ENCODE peak calls at places on chromosomes 5 and 9, in ten cellular contexts. B is heart left ventricle; T is upper lobe of right lung; O is K562; S is kidney; Q is aorta; F is left ventricle myocardium inferior; W is naive thymus-derived CD4-positive, alpha-beta T cell; X is effector memory CD4-positive, alpha-beta T cell; J is colonic mucosa. H is an unnamed sample. For H3K4me1 and H3K36me3, the result is how much of the 10 kb centered on the place peaks cover.

GRCh38 chr9:16461851-16462250 is 408.6 kb downstream of the BNC2 start:
- DNase-seq in B (no peak), X (no peak), T (no peak), O (no peak), J (no peak), S (no peak), Q (no peak), W (no peak), F (no peak), H (no peak)

GRCh38 chr5:6492934-6493333 is 44.3 kb downstream of the UBE2QL1 start:
- DNase-seq in B (no peak), T (no peak), O (no peak), W (no peak), J (no peak), F (no peak), Q (no peak), S (no peak), X (no peak), H (no peak)

GRCh38 chr9:89502038-89502601 is 4.2 kb upstream of the SEMA4D start:
- DNase-seq in S (no peak), T (no peak), W (peak), O (no peak), J (no peak), F (no peak), Q (no peak), B (no peak), X (peak), H (no peak)

GRCh38 chr5:172284275-172284971 is 859 bp upstream of the UBTD2 start:
- DNase-seq in F (no peak), J (no peak), B (no peak), S (peak), T (no peak), O (peak), Q (no peak), X (no peak), W (no peak), H (peak)

GRCh38 chr5:14721990-14722656 is 57.6 kb downstream of the OTULIN start:
- DNase-seq in O (no peak), X (no peak), J (no peak), B (no peak), Q (no peak), T (no peak), W (no peak), F (no peak), S (no peak), H (no peak)

GRCh38 chr5:1511651-1512540 is 11.9 kb downstream of the LPCAT1 start:
- DNase-seq in Q (peak), J (peak), F (peak), X (no peak), O (no peak), B (peak), W (no peak), T (peak), S (peak), H (peak)

GRCh38 chr5:83145882-83146331 is 68.6 kb downstream of the XRCC4 start:
- DNase-seq in W (no peak), B (no peak), S (no peak), F (no peak), Q (no peak), J (no peak), X (no peak), T (no peak), O (no peak), H (no peak)

GRCh38 chr5:143023447-143024096 is 253.4 kb downstream of the ARHGAP26 start:
- DNase-seq in B (peak), Q (peak), S (no peak), W (no peak), F (peak), J (no peak), X (no peak), O (no peak), T (no peak), H (no peak)

DNA sequence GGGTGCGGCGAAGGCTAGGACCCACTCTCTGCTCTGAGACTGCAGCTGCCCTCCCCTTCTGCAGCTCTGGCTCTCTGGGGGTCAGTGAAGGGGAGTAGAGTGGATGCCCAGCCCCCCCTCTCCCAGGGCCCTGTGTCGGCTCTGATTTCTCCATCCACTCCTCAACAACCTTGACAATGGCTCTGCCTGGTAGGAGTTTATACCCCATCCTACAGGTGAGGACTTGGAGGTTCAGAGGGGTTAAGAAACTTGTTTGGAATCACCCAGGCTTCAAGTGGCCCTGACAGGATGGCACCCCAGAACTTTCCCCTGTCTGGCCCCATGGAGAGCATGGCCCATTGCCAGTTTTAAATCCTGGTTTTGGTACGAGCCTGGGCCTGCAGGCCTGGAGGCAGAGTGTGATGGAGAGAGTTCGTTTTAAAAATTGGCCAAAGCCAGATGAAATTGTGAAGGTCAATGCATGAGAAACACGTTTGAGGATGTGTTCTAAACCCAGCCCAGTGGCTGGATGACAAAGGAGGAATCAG is 22.3 kb downstream of the NCS1 start:
- DNase-seq in Q (no peak), X (no peak), O (no peak), S (no peak), T (no peak), J (no peak), W (no peak), B (no peak), F (no peak), H (no peak)
- H3K4me1 ChIP-seq in Q (under half), X (under half), O (under half), S (half or more), T (under half), J (under half), W (under half), B (under half), F (under half), H (under half)

GRCh38 chr5:462051-462481 is 19.1 kb downstream of the EXOC3 start:
- DNase-seq in S (peak), T (peak), O (no peak), W (no peak), Q (peak), J (no peak), F (peak), B (peak), X (no peak), H (peak)
- H3K36me3 ChIP-seq in S (under half), T (half or more), O (half or more), W (half or more), Q (under half), J (under half), F (half or more), B (half or more), X (half or more), H (half or more)

GRCh38 chr9:93132287-93132927 is 1.6 kb downstream of the NINJ1 start:
- DNase-seq in T (no peak), X (no peak), O (no peak), W (no peak), Q (peak), J (peak), F (peak), B (peak), S (peak), H (peak)
- H3K4me3 ChIP-seq in T (peak), X (peak), O (no peak), W (peak), Q (peak), J (peak), F (peak), B (peak), S (peak), H (peak)

GRCh38 chr5:58505502-58505901 is 14.3 kb downstream of the GAPT start:
- DNase-seq in W (no peak), S (no peak), X (no peak), O (no peak), F (no peak), J (no peak), Q (no peak), T (no peak), B (no peak), H (no peak)
- H3K4me1 ChIP-seq in W (under half), S (under half), X (under half), O (under half), F (under half), J (under half), Q (under half), T (under half), B (under half), H (under half)

GRCh38 chr9:114367406-114367805 is 20.4 kb downstream of the AKNA start:
- DNase-seq in X (no peak), F (no peak), T (peak), B (no peak), Q (no peak), O (no peak), S (peak), J (no peak), W (no peak), H (peak)
- H3K36me3 ChIP-seq in X (half or more), F (under half), T (half or more), B (under half), Q (under half), O (under half), S (under half), J (under half), W (half or more), H (half or more)

GRCh38 chr5:173330856-173331206 is 2.6 kb upstream of the STC2 start:
- DNase-seq in Q (no peak), S (no peak), O (no peak), W (no peak), J (no peak), X (no peak), F (no peak), T (no peak), B (no peak), H (no peak)

GRCh38 chr5:173327948-173328895 is at the start of gene STC2:
- DNase-seq in B (peak), J (peak), Q (no peak), F (peak), T (no peak), W (no peak), S (peak), X (no peak), O (peak), H (peak)

GRCh38 chr5:173330151-173330855 is 2.1 kb upstream of the STC2 start:
- DNase-seq in S (no peak), O (no peak), W (no peak), X (no peak), J (no peak), Q (no peak), T (no peak), F (no peak), B (no peak), H (no peak)

GRCh38 chr5:173328896-173329369 is 719 bp upstream of the STC2 start:
- DNase-seq in F (no peak), W (no peak), S (no peak), J (no peak), T (no peak), Q (no peak), X (no peak), O (no peak), B (no peak), H (no peak)

GRCh38 chr5:173329370-173330150 is 1.3 kb upstream of the STC2 start:
- DNase-seq in Q (no peak), S (no peak), J (no peak), X (no peak), T (no peak), F (no peak), O (no peak), B (peak), W (no peak), H (no peak)
- H3K4me3 ChIP-seq in Q (no peak), S (peak), J (peak), X (no peak), T (peak), F (peak), O (no peak), B (peak), W (no peak), H (peak)

GRCh38 chr9:97993000-97993399 is 9.9 kb downstream of the ANP32B start:
- DNase-seq in W (no peak), T (no peak), Q (no peak), S (no peak), F (no peak), B (no peak), J (no peak), O (no peak), X (no peak), H (no peak)
- H3K4me1 ChIP-seq in W (under half), T (under half), Q (under half), S (under half), F (half or more), B (under half), J (under half), O (under half), X (under half), H (half or more)

DNA sequence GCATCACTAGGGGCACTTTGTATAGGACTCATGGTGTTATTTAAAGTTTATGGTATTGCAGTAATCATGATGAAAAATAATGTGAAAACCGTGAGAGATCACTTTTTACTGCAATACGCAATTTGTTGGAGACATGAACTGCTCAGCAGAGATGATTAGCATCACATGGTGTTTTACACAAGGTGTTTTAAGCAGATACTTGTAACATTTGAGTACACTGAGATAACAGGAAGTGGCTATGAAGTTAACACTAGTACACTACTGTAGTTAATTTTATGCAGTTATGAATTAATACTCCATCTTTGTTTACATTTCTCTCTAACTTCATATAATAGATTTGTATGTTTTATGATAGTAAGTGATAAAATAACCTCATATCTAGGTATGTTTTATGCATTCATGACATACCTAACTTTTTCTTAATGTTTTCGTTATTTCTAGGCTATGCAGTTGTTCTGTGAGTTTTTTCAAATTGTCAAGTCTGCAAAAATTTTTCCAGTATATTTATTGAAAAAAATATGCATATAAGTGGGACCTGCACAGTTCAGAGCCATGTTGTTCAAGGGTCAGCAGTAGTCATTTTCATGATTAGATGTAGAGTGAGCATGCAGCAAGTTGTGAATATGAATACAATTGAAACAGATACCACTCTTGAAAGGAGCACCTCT is 13.0 kb downstream of the SUB1 start:
- DNase-seq in O (no peak), X (no peak), Q (no peak), S (no peak), B (no peak), F (no peak), T (no peak), J (no peak), W (no peak), H (no peak)
- H3K36me3 ChIP-seq in O (half or more), X (half or more), Q (under half), S (under half), B (under half), F (half or more), T (half or more), J (under half), W (half or more), H (half or more)

DNA sequence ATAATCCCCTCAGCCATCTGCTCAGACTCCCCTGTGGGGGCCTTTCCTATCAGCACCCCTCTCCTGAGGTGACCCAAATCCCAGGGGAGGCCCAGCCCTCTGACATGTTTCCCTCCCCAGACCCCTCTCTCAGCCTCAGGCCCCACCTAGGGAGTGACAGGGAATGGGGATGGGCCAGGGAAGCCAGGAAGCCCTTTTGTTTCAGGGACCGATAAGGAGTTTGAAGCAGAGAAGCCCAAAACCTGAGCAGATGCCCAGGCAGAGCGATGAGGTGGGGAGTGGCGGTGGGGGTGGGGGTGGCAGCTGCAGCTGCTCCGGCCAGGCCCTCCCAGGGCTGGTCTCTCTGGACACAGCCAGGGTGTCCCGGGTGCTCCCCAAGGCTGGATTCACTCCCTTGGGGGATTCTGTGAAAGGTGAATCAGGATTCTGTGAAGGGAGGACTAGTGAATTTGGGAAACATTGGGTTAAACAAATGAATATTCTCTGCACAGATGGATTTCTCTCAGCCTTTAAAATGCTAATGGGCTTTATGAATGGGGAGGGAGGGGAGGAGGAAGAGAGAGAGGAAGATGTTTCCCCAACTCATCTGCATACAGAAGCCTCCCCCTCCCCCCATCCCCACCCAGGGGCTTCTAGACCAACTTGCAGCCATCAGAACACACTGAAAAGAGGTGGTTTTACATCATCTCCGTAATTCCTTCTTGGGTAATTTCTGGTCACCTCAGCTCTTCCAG is 17.4 kb downstream of the AKNA start:
- DNase-seq in X (no peak), Q (no peak), T (peak), B (no peak), O (no peak), W (no peak), J (no peak), S (peak), F (no peak), H (peak)
- H3K4me3 ChIP-seq in X (no peak), Q (no peak), T (no peak), B (no peak), O (no peak), W (no peak), J (no peak), S (no peak), F (no peak), H (no peak)

H was measured in spleen.